ENCODE peak calls at places on chromosomes 7 and 10, in eight cellular contexts. One of them, this sample, is unnamed.

GRCh38 chr10:8902926-8903325 is 848.4 kb downstream of the GATA3 start:
- DNase-seq in tibial nerve: no peak
- DNase-seq in upper lobe of left lung: no peak
- DNase-seq in spleen: no peak
- DNase-seq in right lobe of liver: no peak
- DNase-seq in A549: no peak
- DNase-seq in adrenal gland: no peak
- DNase-seq in gastrocnemius medialis: no peak
- DNase-seq in this sample: no peak

GRCh38 chr7:157727964-157728615 is 391.3 kb downstream of the DNAJB6 start:
- DNase-seq in upper lobe of left lung: no peak
- DNase-seq in right lobe of liver: no peak
- DNase-seq in tibial nerve: no peak
- DNase-seq in A549: no peak
- DNase-seq in adrenal gland: no peak
- DNase-seq in gastrocnemius medialis: no peak
- DNase-seq in spleen: no peak
- DNase-seq in this sample: no peak

GRCh38 chr10:13100349-13101294 is 659 bp downstream of the OPTN start:
- DNase-seq in right lobe of liver: peak; percentile 41
- DNase-seq in upper lobe of left lung: no peak
- DNase-seq in gastrocnemius medialis: no peak
- DNase-seq in adrenal gland: peak; percentile 47
- DNase-seq in spleen: no peak
- DNase-seq in A549: peak; percentile 41
- DNase-seq in tibial nerve: no peak
- DNase-seq in this sample: peak; percentile 88

GRCh38 chr7:7414776-7415603 is 120.7 kb downstream of the COL28A1 start:
- DNase-seq in right lobe of liver: no peak
- DNase-seq in adrenal gland: no peak
- DNase-seq in gastrocnemius medialis: no peak
- DNase-seq in A549: no peak
- DNase-seq in tibial nerve: no peak
- DNase-seq in upper lobe of left lung: no peak
- DNase-seq in spleen: no peak
- DNase-seq in this sample: no peak

GRCh38 chr7:98289333-98289875 is 7.9 kb downstream of the BRI3 start:
- DNase-seq in adrenal gland: no peak
- DNase-seq in gastrocnemius medialis: no peak
- DNase-seq in spleen: no peak
- DNase-seq in right lobe of liver: no peak
- DNase-seq in tibial nerve: no peak
- DNase-seq in A549: no peak
- DNase-seq in upper lobe of left lung: no peak
- DNase-seq in this sample: no peak

GRCh38 chr10:86155034-86155656 is 211.4 kb downstream of the GRID1 start:
- DNase-seq in A549: no peak
- DNase-seq in gastrocnemius medialis: no peak
- DNase-seq in tibial nerve: no peak
- DNase-seq in right lobe of liver: no peak
- DNase-seq in upper lobe of left lung: no peak
- DNase-seq in adrenal gland: no peak
- DNase-seq in spleen: no peak
- DNase-seq in this sample: no peak

GRCh38 chr7:149587331-149587645 is 89.7 kb upstream of the ZNF746 start:
- DNase-seq in tibial nerve: no peak
- DNase-seq in spleen: no peak
- DNase-seq in A549: no peak
- DNase-seq in adrenal gland: no peak
- DNase-seq in right lobe of liver: no peak
- DNase-seq in upper lobe of left lung: no peak
- DNase-seq in gastrocnemius medialis: no peak
- DNase-seq in this sample: no peak

GRCh38 chr10:93773705-93774104 is 16.0 kb downstream of the LGI1 start:
- DNase-seq in right lobe of liver: peak; percentile 78
- DNase-seq in adrenal gland: no peak
- DNase-seq in tibial nerve: no peak
- DNase-seq in spleen: no peak
- DNase-seq in upper lobe of left lung: no peak
- DNase-seq in A549: no peak
- DNase-seq in gastrocnemius medialis: no peak
- DNase-seq in this sample: no peak

GRCh38 chr10:69124558-69125121 is 662 bp downstream of the VPS26A start:
- DNase-seq in gastrocnemius medialis: no peak
- DNase-seq in A549: peak; percentile 51
- DNase-seq in spleen: peak; percentile 85
- DNase-seq in tibial nerve: no peak
- DNase-seq in upper lobe of left lung: no peak
- DNase-seq in right lobe of liver: peak; percentile 52
- DNase-seq in adrenal gland: peak; percentile 63
- DNase-seq in this sample: peak; percentile 36

GRCh38 chr7:140983802-140984201 is 30.9 kb downstream of the MRPS33 start:
- DNase-seq in right lobe of liver: no peak
- DNase-seq in adrenal gland: no peak
- DNase-seq in upper lobe of left lung: no peak
- DNase-seq in tibial nerve: no peak
- DNase-seq in A549: peak; percentile 39
- DNase-seq in gastrocnemius medialis: no peak
- DNase-seq in spleen: no peak
- DNase-seq in this sample: no peak

GRCh38 chr7:137903382-137904169 is 56.8 kb upstream of the DGKI start:
- DNase-seq in adrenal gland: peak; percentile 77
- DNase-seq in tibial nerve: peak; percentile 55
- DNase-seq in gastrocnemius medialis: peak; percentile 44
- DNase-seq in upper lobe of left lung: no peak
- DNase-seq in A549: peak; percentile 77
- DNase-seq in right lobe of liver: peak; percentile 34
- DNase-seq in spleen: peak; percentile 78
- DNase-seq in this sample: peak; percentile 89

GRCh38 chr10:48240196-48240595 is 34.3 kb downstream of the FRMPD2 start:
- DNase-seq in gastrocnemius medialis: no peak
- DNase-seq in spleen: no peak
- DNase-seq in A549: no peak
- DNase-seq in adrenal gland: no peak
- DNase-seq in right lobe of liver: no peak
- DNase-seq in tibial nerve: no peak
- DNase-seq in upper lobe of left lung: peak; percentile 33
- DNase-seq in this sample: no peak

GRCh38 chr7:83646027-83646426 is 2.9 kb downstream of the SEMA3E start:
- DNase-seq in upper lobe of left lung: no peak
- DNase-seq in right lobe of liver: no peak
- DNase-seq in tibial nerve: no peak
- DNase-seq in adrenal gland: no peak
- DNase-seq in A549: no peak
- DNase-seq in spleen: no peak
- DNase-seq in gastrocnemius medialis: no peak
- DNase-seq in this sample: no peak

GRCh38 chr7:116953727-116954442 is 584 bp downstream of the ST7 start:
- DNase-seq in adrenal gland: peak; percentile 74
- DNase-seq in gastrocnemius medialis: peak; percentile 43
- DNase-seq in A549: peak; percentile 70
- DNase-seq in tibial nerve: peak; percentile 47
- DNase-seq in spleen: peak; percentile 90
- DNase-seq in upper lobe of left lung: peak; percentile 93
- DNase-seq in right lobe of liver: peak; percentile 61
- DNase-seq in this sample: peak; percentile 88

GRCh38 chr10:22655312-22655973 is 58.9 kb downstream of the PIP4K2A start:
- DNase-seq in gastrocnemius medialis: no peak
- DNase-seq in upper lobe of left lung: no peak
- DNase-seq in tibial nerve: no peak
- DNase-seq in adrenal gland: no peak
- DNase-seq in right lobe of liver: no peak
- DNase-seq in spleen: no peak
- DNase-seq in A549: peak; percentile 70
- DNase-seq in this sample: no peak

GRCh38 chr10:72186213-72186612 is 29.6 kb upstream of the ANAPC16 start:
- DNase-seq in adrenal gland: no peak
- DNase-seq in spleen: no peak
- DNase-seq in gastrocnemius medialis: no peak
- DNase-seq in right lobe of liver: no peak
- DNase-seq in upper lobe of left lung: no peak
- DNase-seq in tibial nerve: no peak
- DNase-seq in A549: no peak
- DNase-seq in this sample: no peak

GRCh38 chr10:106582291-106582690 is 582.2 kb downstream of the SORCS1 start:
- DNase-seq in adrenal gland: no peak
- DNase-seq in right lobe of liver: no peak
- DNase-seq in spleen: no peak
- DNase-seq in tibial nerve: no peak
- DNase-seq in gastrocnemius medialis: no peak
- DNase-seq in A549: peak; percentile 8
- DNase-seq in upper lobe of left lung: no peak
- DNase-seq in this sample: no peak

DNA sequence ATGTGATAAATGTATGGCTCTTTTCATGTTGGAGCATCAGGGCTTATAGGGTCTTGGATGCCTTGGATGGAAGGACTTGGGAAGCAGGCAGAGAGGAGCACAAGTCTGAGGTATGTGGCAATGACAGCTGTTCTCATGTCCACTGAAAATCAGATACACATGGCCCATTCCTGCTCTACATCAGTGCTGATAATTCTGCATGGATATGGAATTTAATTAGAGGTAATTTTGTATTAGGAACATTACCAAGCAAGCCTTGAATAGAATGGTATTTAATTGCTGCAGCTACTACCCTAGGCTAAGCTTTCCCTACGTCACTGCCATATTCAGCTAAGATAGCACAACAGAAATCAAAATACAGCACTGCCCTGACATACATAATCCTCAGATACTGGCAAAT is 299.6 kb downstream of the LHFPL3 start:
- DNase-seq in gastrocnemius medialis: no peak
- DNase-seq in right lobe of liver: no peak
- DNase-seq in upper lobe of left lung: no peak
- DNase-seq in adrenal gland: no peak
- DNase-seq in A549: no peak
- DNase-seq in spleen: no peak
- DNase-seq in tibial nerve: no peak
- DNase-seq in this sample: no peak
- TF ChIP-seq POLR2A in gastrocnemius medialis: no peak
- TF ChIP-seq POLR2A in right lobe of liver: no peak
- TF ChIP-seq POLR2A in upper lobe of left lung: no peak
- TF ChIP-seq POLR2A in adrenal gland: no peak
- TF ChIP-seq POLR2A in A549: no peak
- TF ChIP-seq POLR2A in spleen: no peak
- TF ChIP-seq POLR2A in tibial nerve: no peak
- TF ChIP-seq POLR2A in this sample: no peak

GRCh38 chr7:128459394-128459878 is 3.8 kb downstream of the HILPDA start:
- DNase-seq in upper lobe of left lung: no peak
- DNase-seq in spleen: no peak
- DNase-seq in adrenal gland: peak; percentile 80
- DNase-seq in right lobe of liver: no peak
- DNase-seq in A549: peak; percentile 85
- DNase-seq in tibial nerve: peak; percentile 80
- DNase-seq in gastrocnemius medialis: peak; percentile 30
- DNase-seq in this sample: peak; percentile 88
- H3K4me3 ChIP-seq in upper lobe of left lung: no peak overlapping the region
- H3K4me3 ChIP-seq in spleen: no peak overlapping the region
- H3K4me3 ChIP-seq in adrenal gland: no peak overlapping the region
- H3K4me3 ChIP-seq in right lobe of liver: no peak overlapping the region
- H3K4me3 ChIP-seq in A549: no peak overlapping the region
- H3K4me3 ChIP-seq in tibial nerve: no peak overlapping the region
- H3K4me3 ChIP-seq in gastrocnemius medialis: no peak overlapping the region
- H3K4me3 ChIP-seq in this sample: no peak overlapping the region

GRCh38 chr10:31134303-31134928 is 102.8 kb upstream of the ZNF438 start:
- DNase-seq in gastrocnemius medialis: no peak
- DNase-seq in adrenal gland: no peak
- DNase-seq in upper lobe of left lung: no peak
- DNase-seq in tibial nerve: no peak
- DNase-seq in right lobe of liver: no peak
- DNase-seq in spleen: no peak
- DNase-seq in A549: no peak
- DNase-seq in this sample: no peak

GRCh38 chr10:31132681-31133239 is 101.1 kb upstream of the ZNF438 start:
- DNase-seq in gastrocnemius medialis: no peak
- DNase-seq in upper lobe of left lung: no peak
- DNase-seq in adrenal gland: no peak
- DNase-seq in right lobe of liver: no peak
- DNase-seq in A549: no peak
- DNase-seq in tibial nerve: no peak
- DNase-seq in spleen: peak; percentile 73
- DNase-seq in this sample: no peak

GRCh38 chr10:31136386-31136785 is 104.7 kb upstream of the ZNF438 start:
- DNase-seq in adrenal gland: no peak
- DNase-seq in right lobe of liver: no peak
- DNase-seq in tibial nerve: no peak
- DNase-seq in gastrocnemius medialis: no peak
- DNase-seq in upper lobe of left lung: no peak
- DNase-seq in A549: no peak
- DNase-seq in spleen: no peak
- DNase-seq in this sample: no peak

GRCh38 chr10:31133251-31133627 is 101.6 kb upstream of the ZNF438 start:
- DNase-seq in adrenal gland: no peak
- DNase-seq in A549: no peak
- DNase-seq in gastrocnemius medialis: no peak
- DNase-seq in right lobe of liver: no peak
- DNase-seq in spleen: no peak
- DNase-seq in tibial nerve: no peak
- DNase-seq in upper lobe of left lung: no peak
- DNase-seq in this sample: no peak

GRCh38 chr10:31133628-31134302 is 102.1 kb upstream of the ZNF438 start:
- DNase-seq in tibial nerve: peak; percentile 65
- DNase-seq in right lobe of liver: peak; percentile 77
- DNase-seq in spleen: peak; percentile 93
- DNase-seq in adrenal gland: peak; percentile 71
- DNase-seq in A549: no peak
- DNase-seq in gastrocnemius medialis: peak; percentile 58
- DNase-seq in upper lobe of left lung: peak; percentile 95
- DNase-seq in this sample: peak; percentile 52
- TF ChIP-seq POLR2A in tibial nerve: peak; percentile 75
- TF ChIP-seq POLR2A in right lobe of liver: peak; percentile 38
- TF ChIP-seq POLR2A in spleen: no peak
- TF ChIP-seq POLR2A in adrenal gland: peak; percentile 37
- TF ChIP-seq POLR2A in A549: no peak
- TF ChIP-seq POLR2A in gastrocnemius medialis: peak; percentile 74
- TF ChIP-seq POLR2A in upper lobe of left lung: no peak
- TF ChIP-seq POLR2A in this sample: no peak

GRCh38 chr10:5449823-5450222 is 37.5 kb downstream of the NET1 start:
- DNase-seq in A549: peak; percentile 40
- DNase-seq in gastrocnemius medialis: no peak
- DNase-seq in right lobe of liver: no peak
- DNase-seq in adrenal gland: no peak
- DNase-seq in upper lobe of left lung: no peak
- DNase-seq in spleen: no peak
- DNase-seq in tibial nerve: no peak
- DNase-seq in this sample: no peak
- H3K4me3 ChIP-seq in A549: peak overlapping the region; percentile 61
- H3K4me3 ChIP-seq in gastrocnemius medialis: peak overlapping the region; percentile 62
- H3K4me3 ChIP-seq in right lobe of liver: peak overlapping the region; percentile 64
- H3K4me3 ChIP-seq in adrenal gland: peak overlapping the region; percentile 24
- H3K4me3 ChIP-seq in upper lobe of left lung: peak overlapping the region; percentile 51
- H3K4me3 ChIP-seq in spleen: no peak overlapping the region
- H3K4me3 ChIP-seq in tibial nerve: peak overlapping the region; percentile 57
- H3K4me3 ChIP-seq in this sample: no peak overlapping the region